ENCODE peak calls at places on chromosomes 3 and 15, in six cellular contexts. Z, E, W, S, K and T are unnamed samples.

GRCh38 chr3:186536883-186537553 is 7.2 kb downstream of the CRYGS start:
- DNase-seq in K (no peak), E (no peak), S (no peak), Z (peak), W (no peak), T (no peak)

GRCh38 chr3:112736386-112736785 is 95.4 kb upstream of the CCDC80 start:
- DNase-seq in E (no peak), S (no peak), Z (no peak), W (no peak), K (no peak), T (no peak)

GRCh38 chr3:53890726-53891499 is 746 bp downstream of the SELENOK start:
- DNase-seq in Z (no peak), K (no peak), E (no peak), W (no peak), S (peak), T (peak)

GRCh38 chr3:113546414-113546893 is 14.1 kb downstream of the SIDT1 start:
- DNase-seq in E (no peak), S (no peak), W (no peak), Z (no peak), K (no peak), T (no peak)

GRCh38 chr3:46203681-46204080 is 4.4 kb downstream of the CCR1 start:
- DNase-seq in Z (no peak), K (no peak), E (no peak), W (no peak), S (no peak), T (no peak)

GRCh38 chr15:68377766-68378165 is 54.2 kb downstream of the ITGA11 start:
- DNase-seq in K (no peak), W (no peak), S (no peak), E (no peak), Z (no peak), T (no peak)

GRCh38 chr3:108209579-108209978 is 12.6 kb downstream of the IFT57 start:
- DNase-seq in K (no peak), E (no peak), Z (no peak), W (no peak), S (no peak), T (no peak)

GRCh38 chr3:112003321-112004080 is 4.8 kb downstream of the TAGLN3 start:
- DNase-seq in K (no peak), E (no peak), Z (no peak), W (no peak), S (no peak), T (no peak)

GRCh38 chr3:53027254-53027844 is 18.5 kb downstream of the SFMBT1 start:
- DNase-seq in S (no peak), E (no peak), W (no peak), Z (no peak), K (no peak), T (no peak)

GRCh38 chr3:31399270-31399669 is 133.5 kb upstream of the STT3B start:
- DNase-seq in W (no peak), K (no peak), S (no peak), Z (no peak), E (no peak), T (no peak)

GRCh38 chr15:45399381-45400212 is 21.3 kb upstream of the GATM start:
- DNase-seq in E (no peak), K (no peak), Z (no peak), W (no peak), S (no peak), T (no peak)

GRCh38 chr3:194051554-194052175 is 84.3 kb upstream of the HES1 start:
- DNase-seq in W (no peak), Z (no peak), E (no peak), K (no peak), S (no peak), T (no peak)

GRCh38 chr3:169871129-169871886 is 1.6 kb upstream of the LRRC31 start:
- DNase-seq in W (no peak), S (no peak), Z (no peak), E (peak), K (no peak), T (no peak)

GRCh38 chr3:122843604-122844003 is 48.7 kb downstream of the SLC49A4 start:
- DNase-seq in Z (no peak), W (no peak), E (no peak), S (no peak), K (no peak), T (no peak)

DNA sequence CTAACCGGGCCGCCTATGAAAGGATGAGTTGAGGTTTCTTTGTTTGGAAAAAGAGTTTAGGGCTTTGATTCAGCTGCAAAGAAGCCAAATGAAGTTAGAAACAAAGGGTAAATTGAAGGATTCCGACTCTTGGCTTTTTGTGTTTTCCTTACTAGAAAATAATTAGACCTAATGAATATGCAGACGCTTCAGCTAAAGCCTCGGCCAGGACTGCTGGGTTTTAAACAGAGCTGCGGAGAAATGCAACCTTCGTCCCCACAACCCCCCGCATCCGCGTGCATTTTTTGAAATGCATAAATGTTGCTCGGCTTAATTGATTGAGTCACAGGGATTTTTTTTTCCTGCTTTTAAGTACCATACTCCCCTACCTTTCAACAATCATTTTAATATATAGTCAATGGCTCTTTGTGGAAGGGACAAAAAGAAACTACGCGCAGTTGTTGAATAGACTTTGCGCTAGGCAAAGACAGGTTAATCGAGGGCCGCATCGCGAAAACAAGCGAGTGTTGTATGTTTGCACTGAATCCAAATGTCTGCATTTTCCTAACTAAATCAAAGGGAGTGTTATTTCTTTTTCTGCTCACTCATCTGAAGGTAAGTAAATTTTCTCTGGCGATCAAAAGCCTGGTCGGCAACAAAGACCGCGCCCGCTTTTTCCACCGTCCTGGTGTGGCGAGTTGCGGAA is 1.3 kb upstream of the ZIC4 start:
- DNase-seq in K (no peak), W (no peak), E (no peak), Z (no peak), S (no peak), T (no peak)
- H3K4me3 ChIP-seq in K (no peak), W (no peak), E (no peak), Z (no peak), S (no peak), T (no peak)

GRCh38 chr3:183161552-183162345 is 785 bp downstream of the LAMP3 start:
- DNase-seq in Z (no peak), K (no peak), S (no peak), E (no peak), W (no peak), T (no peak)
- H3K4me3 ChIP-seq in Z (peak), K (peak), S (peak), E (peak), W (peak), T (peak)

GRCh38 chr3:69998759-69999158 is 774 bp upstream of the SAMMSON start:
- DNase-seq in K (no peak), E (no peak), Z (no peak), S (no peak), W (no peak), T (no peak)
- H3K4me3 ChIP-seq in K (peak), E (no peak), Z (no peak), S (peak), W (no peak), T (no peak)

GRCh38 chr15:78712797-78713515 is 71.9 kb upstream of the CHRNB4 start:
- DNase-seq in Z (no peak), K (no peak), E (no peak), W (no peak), S (no peak), T (no peak)

GRCh38 chr15:78711638-78712037 is 70.6 kb upstream of the CHRNB4 start:
- DNase-seq in E (no peak), K (no peak), S (no peak), W (no peak), Z (no peak), T (no peak)

GRCh38 chr15:78714890-78715289 is 73.9 kb upstream of the CHRNB4 start:
- DNase-seq in W (no peak), Z (no peak), E (no peak), S (no peak), K (no peak), T (peak)

GRCh38 chr15:78708713-78709112 is 67.7 kb upstream of the CHRNB4 start:
- DNase-seq in S (no peak), E (no peak), K (no peak), Z (no peak), W (no peak), T (no peak)

DNA sequence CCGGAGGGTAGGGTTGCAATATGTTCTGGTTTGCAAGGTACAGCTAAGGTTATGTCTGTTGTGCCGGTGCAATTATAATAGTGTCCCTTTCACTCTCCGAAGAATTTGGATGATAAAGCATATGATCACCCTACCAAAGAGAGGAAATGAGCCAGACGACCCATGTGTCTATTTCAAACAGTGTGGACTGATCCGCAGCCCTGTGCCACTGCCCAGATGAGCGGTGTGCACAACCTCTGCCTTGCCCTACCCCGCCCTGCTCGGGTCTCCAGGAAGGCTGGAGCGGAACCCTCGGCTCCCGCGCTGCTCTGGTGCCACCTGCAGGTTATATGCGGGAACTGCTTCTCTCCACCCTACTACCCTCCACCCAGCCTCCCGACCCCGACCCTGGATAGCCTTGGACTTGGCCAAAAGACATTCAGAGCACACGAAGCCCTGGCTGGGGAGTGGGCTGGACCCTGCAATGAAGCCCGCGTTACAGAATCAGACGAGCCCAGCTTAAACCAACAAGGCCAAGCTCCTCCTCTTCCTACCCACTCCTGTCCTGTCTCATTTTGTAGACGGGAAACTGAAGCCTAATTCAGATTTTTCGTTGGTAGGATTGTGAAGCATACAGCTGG is 68.4 kb upstream of the CHRNB4 start:
- DNase-seq in Z (no peak), W (peak), S (peak), K (no peak), E (peak), T (peak)
- H3K4me3 ChIP-seq in Z (peak), W (no peak), S (no peak), K (peak), E (peak), T (no peak)

DNA sequence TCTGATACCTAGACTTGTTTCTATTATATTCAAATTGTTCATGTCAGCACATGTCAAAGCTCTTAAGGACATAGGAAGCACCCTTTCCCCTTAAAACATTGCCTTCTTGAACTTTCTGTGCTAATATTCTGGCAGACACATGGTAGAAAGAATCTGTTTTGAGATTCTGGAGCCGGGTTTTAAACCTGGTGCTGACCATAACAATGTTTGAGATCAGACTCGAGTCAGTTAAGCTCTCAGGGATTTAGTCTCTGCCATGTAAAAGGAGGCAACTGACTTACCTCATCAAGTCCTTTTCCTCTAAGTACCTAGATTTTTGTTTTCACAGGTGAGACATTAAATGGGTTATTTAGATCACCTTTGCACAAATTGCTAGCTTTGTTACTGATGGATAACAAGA is 38.9 kb downstream of the RBMS3 start:
- DNase-seq in Z (no peak), W (no peak), K (no peak), S (no peak), E (no peak), T (no peak)
- H3K4me3 ChIP-seq in Z (no peak), W (peak), K (no peak), S (no peak), E (no peak), T (no peak)